ENCODE peak calls at places on chromosome 15, in five cellular contexts. One of them, this sample, is unnamed.

GRCh38 chr15:101437209-101437608 is 52.3 kb downstream of the PCSK6 start:
- DNase-seq in AG10803: no peak
- DNase-seq in endothelial cell: no peak
- DNase-seq in NCI-H146: no peak
- DNase-seq in heart left ventricle: no peak
- DNase-seq in this sample: no peak

GRCh38 chr15:76342382-76343201 is 6.0 kb downstream of the ISL2 start:
- DNase-seq in AG10803: no peak
- DNase-seq in endothelial cell: no peak
- DNase-seq in NCI-H146: no peak
- DNase-seq in heart left ventricle: no peak
- DNase-seq in this sample: no peak

GRCh38 chr15:99732268-99732641 is 982 bp downstream of the LYSMD4 start:
- DNase-seq in AG10803: peak
- DNase-seq in endothelial cell: no peak
- DNase-seq in NCI-H146: no peak
- DNase-seq in heart left ventricle: no peak
- DNase-seq in this sample: peak

GRCh38 chr15:86229306-86229705 is 149.6 kb downstream of the AGBL1 start:
- DNase-seq in AG10803: no peak
- DNase-seq in endothelial cell: no peak
- DNase-seq in NCI-H146: no peak
- DNase-seq in heart left ventricle: no peak
- DNase-seq in this sample: no peak

GRCh38 chr15:87896926-87897325 is 359.6 kb downstream of the NTRK3 start:
- DNase-seq in AG10803: no peak
- DNase-seq in endothelial cell: no peak
- DNase-seq in NCI-H146: no peak
- DNase-seq in heart left ventricle: no peak
- DNase-seq in this sample: no peak

GRCh38 chr15:63610209-63610841 is 13.1 kb downstream of the FBXL22 start:
- DNase-seq in AG10803: peak
- DNase-seq in endothelial cell: peak
- DNase-seq in NCI-H146: peak
- DNase-seq in heart left ventricle: peak
- DNase-seq in this sample: peak

GRCh38 chr15:63803106-63803886 is 30.5 kb downstream of the HERC1 start:
- DNase-seq in AG10803: no peak
- DNase-seq in endothelial cell: no peak
- DNase-seq in NCI-H146: no peak
- DNase-seq in heart left ventricle: no peak
- DNase-seq in this sample: no peak

GRCh38 chr15:60720493-60721231 is 241.7 kb upstream of the ICE2 start:
- DNase-seq in AG10803: no peak
- DNase-seq in endothelial cell: no peak
- DNase-seq in NCI-H146: no peak
- DNase-seq in heart left ventricle: no peak
- DNase-seq in this sample: no peak

GRCh38 chr15:67765706-67766105 is 59.6 kb upstream of the SKOR1 start:
- DNase-seq in AG10803: no peak
- DNase-seq in endothelial cell: no peak
- DNase-seq in NCI-H146: no peak
- DNase-seq in heart left ventricle: no peak
- DNase-seq in this sample: no peak